ENCODE peak calls at places on chromosomes 11 and 22, in four cellular contexts. P, C, F and E are unnamed samples.

GRCh38 chr11:74141274-74141695 is 29.5 kb downstream of the C2CD3 start:
- DNase-seq in P (no peak), C (no peak), F (no peak), E (no peak)

GRCh38 chr22:25896098-25896497 is 154.1 kb downstream of the MYO18B start:
- DNase-seq in P (no peak), C (no peak), F (no peak), E (peak; percentile 29)

GRCh38 chr11:2214527-2215229 is 43.1 kb upstream of the TH start:
- DNase-seq in P (no peak), C (peak; percentile 11), F (no peak), E (peak; percentile 54)

GRCh38 chr11:9568854-9569587 is 4.4 kb upstream of the WEE1 start:
- DNase-seq in P (peak; percentile 30), C (peak; percentile 87), F (peak; percentile 89), E (no peak)

GRCh38 chr11:125082611-125083311 is 19.7 kb downstream of the SLC37A2 start:
- DNase-seq in P (no peak), C (no peak), F (peak; percentile 88), E (no peak)

GRCh38 chr11:114259124-114259526 is 37.1 kb upstream of the NNMT start:
- DNase-seq in P (peak; percentile 81), C (peak; percentile 75), F (no peak), E (no peak)

GRCh38 chr11:94639901-94640721 is 72.9 kb downstream of the PIWIL4 start:
- DNase-seq in P (no peak), C (no peak), F (no peak), E (no peak)

GRCh38 chr22:42933783-42934144 is 76.7 kb upstream of the ARFGAP3 start:
- DNase-seq in P (no peak), C (peak; percentile 45), F (peak; percentile 97), E (no peak)

GRCh38 chr11:35166369-35167360 is 27.7 kb downstream of the CD44 start:
- DNase-seq in P (peak; percentile 24), C (no peak), F (peak; percentile 93), E (no peak)

GRCh38 chr11:107587306-107587979 is 3.5 kb upstream of the ELMOD1 start:
- DNase-seq in P (no peak), C (no peak), F (peak; percentile 63), E (no peak)

GRCh38 chr11:116193321-116194114 is 579.3 kb downstream of the BUD13 start:
- DNase-seq in P (no peak), C (peak; percentile 69), F (peak; percentile 62), E (peak; percentile 46)

GRCh38 chr11:43503417-43503816 is 144.7 kb downstream of the TTC17 start:
- DNase-seq in P (no peak), C (no peak), F (no peak), E (no peak)

GRCh38 chr22:50671641-50672040 is 982 bp upstream of the SHANK3 start:
- DNase-seq in P (no peak), C (no peak), F (no peak), E (no peak)

GRCh38 chr22:35732116-35732515 is 14.4 kb downstream of the APOL5 start:
- DNase-seq in P (no peak), C (no peak), F (no peak), E (no peak)

GRCh38 chr22:17314472-17314871 is 54.8 kb upstream of the CECR2 start:
- DNase-seq in P (no peak), C (no peak), F (no peak), E (no peak)

GRCh38 chr11:41459602-41460405 is at the start of gene LRRC4C:
- DNase-seq in P (no peak), C (no peak), F (no peak), E (peak; percentile 20)

GRCh38 chr11:132177106-132177505 is 806.7 kb downstream of the NTM start:
- DNase-seq in P (no peak), C (no peak), F (peak; percentile 70), E (no peak)

GRCh38 chr11:48066881-48067800 is 86.8 kb downstream of the PTPRJ start:
- DNase-seq in P (no peak), C (no peak), F (no peak), E (no peak)

GRCh38 chr11:2541321-2541680 is 96.5 kb downstream of the KCNQ1 start:
- DNase-seq in P (no peak), C (peak; percentile 4), F (no peak), E (no peak)

GRCh38 chr11:108035690-108036089 is 27.0 kb downstream of the CUL5 start:
- DNase-seq in P (no peak), C (no peak), F (peak; percentile 38), E (no peak)

GRCh38 chr22:20610243-20610686 is 102.9 kb downstream of the MED15 start:
- DNase-seq in P (no peak), C (no peak), F (no peak), E (no peak)

GRCh38 chr11:82024760-82025159 is 708.9 kb downstream of the FAM181B start:
- DNase-seq in P (no peak), C (no peak), F (no peak), E (no peak)
- H3K27ac ChIP-seq in P (no peak overlapping the region), C (no peak overlapping the region), F (no peak overlapping the region), E (no peak overlapping the region)

GRCh38 chr22:24595863-24596262 is 3.0 kb upstream of the LRRC75B start:
- DNase-seq in P (no peak), C (no peak), F (no peak), E (no peak)

GRCh38 chr22:24599514-24599913 is 3.5 kb upstream of the GGT1 start:
- DNase-seq in P (no peak), C (no peak), F (no peak), E (no peak)

DNA sequence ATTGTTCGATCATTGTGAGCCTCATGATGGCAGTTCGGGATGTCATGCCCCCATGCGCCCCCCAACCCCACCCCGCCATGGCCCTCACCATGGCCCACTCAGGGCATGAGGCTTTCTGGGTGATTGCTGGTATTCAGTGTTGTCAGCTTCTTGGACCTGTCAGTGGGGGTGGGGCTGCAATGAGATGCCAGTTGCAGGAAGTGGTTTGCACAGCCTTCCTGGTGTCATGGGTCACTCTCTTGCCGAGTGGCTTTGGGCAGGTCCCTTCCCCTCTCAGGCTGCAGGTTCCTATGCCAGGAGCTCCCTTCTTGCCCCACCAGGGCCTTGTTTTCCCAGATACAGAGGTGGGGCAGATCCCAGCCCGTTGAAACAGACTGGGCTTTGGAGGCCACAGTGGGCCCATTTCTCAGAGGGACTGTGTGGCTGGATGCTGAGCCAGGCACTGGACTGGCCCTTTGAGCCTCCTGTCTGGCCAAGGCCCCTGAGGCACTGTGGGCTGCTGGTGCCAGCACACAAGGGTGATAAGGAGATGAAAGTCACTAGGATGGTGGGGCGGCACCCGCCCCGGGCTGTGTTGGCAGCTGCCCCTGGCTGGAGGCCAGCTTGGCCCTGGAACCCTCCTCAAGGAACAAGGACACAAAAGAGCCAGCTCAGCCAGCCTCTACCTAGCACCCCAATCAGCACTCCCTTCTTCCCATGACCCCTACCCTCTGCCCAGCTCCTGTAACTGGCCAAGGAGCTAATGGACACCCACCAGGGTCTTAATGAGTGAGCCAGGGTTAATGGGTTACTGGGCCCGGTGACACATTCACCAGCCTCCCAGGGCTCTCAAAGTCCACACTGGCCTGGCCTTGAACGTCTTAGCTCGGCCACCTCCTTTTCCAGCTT is 1.5 kb upstream of the GGT1 start:
- DNase-seq in P (no peak), C (peak; percentile 94), F (no peak), E (no peak)
- H3K4me3 ChIP-seq in P (no peak overlapping the region), C (no peak overlapping the region), F (no peak overlapping the region), E (no peak overlapping the region)

GRCh38 chr11:60706931-60707330 is 7.5 kb downstream of the MS4A8 start:
- DNase-seq in P (no peak), C (no peak), F (no peak), E (no peak)

GRCh38 chr11:60705895-60706294 is 6.5 kb downstream of the MS4A8 start:
- DNase-seq in P (no peak), C (no peak), F (no peak), E (no peak)

GRCh38 chr11:60711316-60711715 is 11.9 kb downstream of the MS4A8 start:
- DNase-seq in P (no peak), C (peak; percentile 38), F (no peak), E (no peak)

GRCh38 chr11:60710482-60710881 is 11.1 kb downstream of the MS4A8 start:
- DNase-seq in P (no peak), C (no peak), F (no peak), E (no peak)
- TF ChIP-seq CTCF in P (no peak), C (no peak), F (no peak), E (peak; percentile 37)

DNA sequence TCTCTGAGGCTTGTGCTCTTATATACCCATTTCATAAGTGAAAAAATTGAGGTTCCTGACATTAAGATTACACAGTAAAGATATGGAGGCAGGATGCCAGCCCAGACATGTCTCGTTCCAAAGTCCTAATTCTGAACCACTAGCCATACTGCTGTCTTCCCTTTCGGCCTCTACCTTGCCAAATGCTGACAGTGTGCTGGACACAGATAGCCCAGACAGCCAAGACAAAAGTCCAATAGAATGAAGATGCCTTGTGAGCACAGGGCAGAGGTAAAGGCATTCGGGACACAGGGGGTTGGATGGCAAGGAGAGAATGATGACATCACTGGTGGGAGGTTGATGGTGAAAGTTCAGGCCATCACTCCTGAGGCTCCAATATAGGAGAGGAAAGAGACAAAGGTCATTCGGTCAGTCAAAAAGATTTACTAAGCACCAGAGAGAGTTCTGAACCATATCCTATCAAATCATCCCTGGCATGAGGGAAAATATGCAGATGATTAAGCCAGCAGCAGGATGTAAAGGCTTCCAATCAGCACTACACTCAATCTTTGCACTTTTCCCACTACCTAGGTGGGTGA is 174.0 kb upstream of the MTMR2 start:
- DNase-seq in P (no peak), C (no peak), F (peak; percentile 36), E (no peak)
- H3K27ac ChIP-seq in P (no peak overlapping the region), C (peak overlapping the region; percentile 77), F (peak overlapping the region; percentile 99), E (no peak overlapping the region)

GRCh38 chr11:30333405-30333804 is 10.5 kb downstream of the ARL14EP start:
- DNase-seq in P (no peak), C (no peak), F (no peak), E (no peak)

GRCh38 chr11:30326911-30327310 is 4.0 kb downstream of the ARL14EP start:
- DNase-seq in P (no peak), C (no peak), F (no peak), E (no peak)

GRCh38 chr11:30328676-30329075 is 5.8 kb downstream of the ARL14EP start:
- DNase-seq in P (no peak), C (no peak), F (peak; percentile 31), E (no peak)

GRCh38 chr11:30326114-30326783 is 3.3 kb downstream of the ARL14EP start:
- DNase-seq in P (no peak), C (no peak), F (peak; percentile 66), E (no peak)

DNA sequence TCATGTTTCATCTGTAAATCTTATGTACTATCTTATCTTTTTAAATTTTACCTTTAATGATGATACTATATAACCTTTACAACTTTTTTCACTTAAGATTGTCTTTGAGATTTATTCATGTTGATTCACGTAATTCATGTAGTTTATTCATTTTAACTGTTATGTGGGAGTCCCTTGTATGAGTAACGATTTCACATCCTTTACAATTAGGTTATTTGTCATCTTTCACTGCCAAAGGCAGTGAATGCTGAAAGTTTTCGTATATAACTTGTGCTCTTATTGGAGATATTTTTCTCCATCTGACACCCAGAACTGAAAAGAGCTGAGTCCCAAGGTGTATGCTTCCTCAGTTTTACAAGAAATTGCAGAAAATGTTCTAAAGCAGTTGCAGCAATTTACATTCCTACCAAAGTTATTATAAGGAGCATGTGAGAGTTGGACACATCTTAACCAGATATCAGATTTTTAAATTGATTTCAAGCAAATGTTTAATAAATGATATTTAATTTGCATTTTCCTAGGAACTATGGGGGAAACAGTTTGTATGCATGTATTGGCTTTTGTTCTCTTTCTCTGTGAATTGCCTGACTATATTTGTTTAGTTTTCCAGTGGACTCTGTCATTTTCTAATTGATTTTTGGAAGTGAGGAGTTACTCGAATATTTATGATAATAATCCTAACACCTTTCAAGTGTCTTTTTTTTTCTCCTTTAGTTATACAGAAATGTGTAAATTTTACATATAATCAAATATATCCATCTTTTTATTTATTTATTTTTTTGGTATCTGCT is 6.4 kb downstream of the ARL14EP start:
- DNase-seq in P (no peak), C (no peak), F (no peak), E (no peak)
- H3K4me3 ChIP-seq in P (no peak overlapping the region), C (no peak overlapping the region), F (no peak overlapping the region), E (no peak overlapping the region)